ENCODE peak calls at places on chromosomes 6 and 20, in seven cellular contexts. F is aorta, O is testis, Z is SK-N-DZ, K is T follicular helper cell, Q is H9, B is right atrium auricular region. P is an unnamed sample.

GRCh38 chr6:4352731-4353130 is 217.4 kb upstream of the ECI2 start:
- DNase-seq in F (no peak), B (no peak), Q (no peak), K (no peak), O (no peak), Z (no peak), P (no peak)

GRCh38 chr6:157823001-157823522 is at the start of gene SNX9:
- DNase-seq in Z (peak; percentile 63), O (peak; percentile 86), F (peak; percentile 91), K (peak; percentile 35), B (no peak), Q (peak; percentile 60), P (no peak)

GRCh38 chr6:146103416-146104072 is 74.7 kb downstream of the GRM1 start:
- DNase-seq in B (no peak), F (no peak), O (no peak), Q (no peak), Z (no peak), K (no peak), P (no peak)

GRCh38 chr6:112007805-112008204 is 46.1 kb upstream of the CCN6 start:
- DNase-seq in O (peak; percentile 24), Q (no peak), Z (no peak), F (peak; percentile 71), K (no peak), B (no peak), P (no peak)

GRCh38 chr6:142537612-142538478 is 236.0 kb downstream of the ADGRG6 start:
- DNase-seq in F (no peak), Z (peak; percentile 37), B (no peak), K (no peak), Q (peak; percentile 51), O (peak; percentile 41), P (no peak)

GRCh38 chr20:57698867-57699275 is 10.9 kb downstream of the PMEPA1 start:
- DNase-seq in Z (no peak), F (no peak), K (no peak), B (no peak), O (no peak), Q (no peak), P (no peak)

GRCh38 chr20:63031251-63032014 is 24.7 kb upstream of the BHLHE23 start:
- DNase-seq in Z (no peak), O (no peak), Q (no peak), B (no peak), F (peak; percentile 25), K (no peak), P (no peak)

GRCh38 chr20:61842011-61842410 is 223.7 kb downstream of the TAF4 start:
- DNase-seq in Q (no peak), K (no peak), B (no peak), O (no peak), Z (no peak), F (no peak), P (no peak)

GRCh38 chr20:47032969-47033578 is 138.4 kb downstream of the EYA2 start:
- DNase-seq in O (no peak), K (no peak), F (no peak), Q (no peak), Z (no peak), B (no peak), P (no peak)

P was measured in GM12878.